ENCODE peak calls at places on chromosomes 16 and 17, in five cellular contexts. G, F, B, H and D are unnamed samples.

GRCh38 chr17:27256225-27257030 is 37.5 kb upstream of the WSB1 start:
- DNase-seq in G (no peak), F (no peak), H (no peak), B (no peak), D (no peak)

GRCh38 chr16:47731252-47731651 is 270.1 kb downstream of the PHKB start:
- DNase-seq in H (no peak), F (no peak), G (no peak), B (no peak), D (no peak)

GRCh38 chr17:61733021-61733420 is 130.3 kb downstream of the BRIP1 start:
- DNase-seq in G (no peak), B (no peak), F (no peak), H (no peak), D (no peak)

GRCh38 chr16:28258571-28258970 is 33.8 kb upstream of the SBK1 start:
- DNase-seq in B (no peak), G (no peak), H (no peak), F (peak), D (no peak)

GRCh38 chr17:80678621-80679020 is 134.0 kb downstream of the RPTOR start:
- DNase-seq in H (no peak), F (peak), B (no peak), G (peak), D (no peak)

GRCh38 chr17:59631221-59631720 is 11.6 kb downstream of the CLTC start:
- DNase-seq in G (no peak), B (no peak), F (no peak), H (no peak), D (no peak)

GRCh38 chr17:31095239-31096105 is 695 bp downstream of the NF1 start:
- DNase-seq in B (peak), G (peak), F (peak), H (no peak), D (peak)

GRCh38 chr16:80323187-80323807 is 217.5 kb upstream of the DYNLRB2 start:
- DNase-seq in B (no peak), H (no peak), F (no peak), G (no peak), D (no peak)